ENCODE peak calls at places on chromosome 10, in ten cellular contexts. M is upper lobe of right lung; R is lung; K is fibroblast of lung; C is lower lobe of right lung; L is bronchial epithelial cell; W is CD8-positive, alpha-beta T cell; Z is PC-9; N is transverse colon; J is A673. F is an unnamed sample.

GRCh38 chr10:6279540-6280267 is 77.0 kb downstream of the PFKFB3 start:
- DNase-seq in J (peak; percentile 91), R (no peak), C (no peak), M (no peak), L (peak; percentile 55), Z (peak; percentile 64), W (no peak), N (no peak), K (peak; percentile 13), F (peak; percentile 88)

GRCh38 chr10:100766693-100767427 is 21.5 kb downstream of the PAX2 start:
- DNase-seq in K (no peak), M (peak; percentile 25), R (no peak), N (no peak), Z (no peak), C (no peak), J (no peak), W (no peak), L (no peak), F (no peak)

GRCh38 chr10:113945075-113945686 is 90.7 kb downstream of the NHLRC2 start:
- DNase-seq in N (peak; percentile 67), L (peak; percentile 50), M (no peak), J (peak; percentile 55), W (no peak), Z (peak; percentile 56), R (peak; percentile 47), C (peak; percentile 55), K (peak; percentile 48), F (peak; percentile 45)

GRCh38 chr10:51092402-51092801 is 18.1 kb downstream of the PRKG1 start:
- DNase-seq in R (peak; percentile 54), J (peak; percentile 25), K (peak; percentile 66), C (no peak), Z (no peak), L (peak; percentile 17), W (no peak), M (no peak), N (peak; percentile 63), F (no peak)

GRCh38 chr10:27388761-27389399 is 115.2 kb upstream of the RAB18 start:
- DNase-seq in Z (no peak), N (no peak), R (no peak), L (peak; percentile 7), J (no peak), K (peak; percentile 48), C (no peak), M (no peak), W (no peak), F (no peak)

GRCh38 chr10:44517635-44518034 is 132.7 kb upstream of the CXCL12 start:
- DNase-seq in W (no peak), C (no peak), N (no peak), R (no peak), Z (no peak), K (no peak), M (no peak), L (no peak), J (no peak), F (no peak)

GRCh38 chr10:5413012-5413938 is 918 bp downstream of the NET1 start:
- DNase-seq in Z (peak; percentile 29), C (no peak), K (peak; percentile 51), R (no peak), W (no peak), L (peak; percentile 63), M (no peak), J (peak; percentile 55), N (no peak), F (peak; percentile 31)

GRCh38 chr10:28930520-28931495 is 253.5 kb downstream of the BAMBI start:
- DNase-seq in W (no peak), L (no peak), J (no peak), K (no peak), M (no peak), N (no peak), Z (no peak), R (peak; percentile 64), C (peak; percentile 65), F (no peak)

GRCh38 chr10:117256910-117257309 is 16.0 kb downstream of the SLC18A2 start:
- DNase-seq in J (no peak), M (no peak), Z (no peak), W (no peak), C (no peak), K (no peak), L (no peak), N (no peak), R (no peak), F (no peak)

GRCh38 chr10:117260094-117260493 is 19.2 kb downstream of the SLC18A2 start:
- DNase-seq in C (no peak), Z (no peak), J (no peak), W (no peak), M (no peak), L (no peak), K (no peak), N (no peak), R (no peak), F (no peak)

GRCh38 chr10:117255835-117256460 is 15.0 kb downstream of the SLC18A2 start:
- DNase-seq in R (no peak), C (no peak), W (no peak), N (no peak), K (no peak), M (no peak), Z (no peak), L (no peak), J (no peak), F (no peak)

GRCh38 chr10:117259279-117259678 is 18.4 kb downstream of the SLC18A2 start:
- DNase-seq in Z (no peak), N (no peak), W (no peak), C (no peak), L (no peak), K (no peak), R (no peak), M (no peak), J (no peak), F (no peak)

GRCh38 chr10:117257701-117258100 is 16.8 kb downstream of the SLC18A2 start:
- DNase-seq in J (no peak), C (no peak), R (no peak), L (no peak), K (no peak), Z (no peak), N (no peak), M (no peak), W (no peak), F (no peak)
- H3K4me3 ChIP-seq in J (no peak overlapping the region), C (no peak overlapping the region), R (no peak overlapping the region), L (no peak overlapping the region), K (no peak overlapping the region), Z (no peak overlapping the region), N (no peak overlapping the region), M (no peak overlapping the region), W (no peak overlapping the region), F (no peak overlapping the region)

GRCh38 chr10:86684305-86684704 is 16.0 kb downstream of the LDB3 start:
- DNase-seq in M (no peak), C (no peak), R (no peak), L (no peak), W (no peak), N (peak; percentile 29), J (no peak), K (peak; percentile 18), Z (peak; percentile 55), F (no peak)
- TF ChIP-seq CTCF in M (peak; percentile 38), C (peak; percentile 27), R (no peak), L (no peak), W (no peak), N (peak; percentile 18), J (no peak), K (peak; percentile 26), Z (peak; percentile 63), F (peak; percentile 42)

DNA sequence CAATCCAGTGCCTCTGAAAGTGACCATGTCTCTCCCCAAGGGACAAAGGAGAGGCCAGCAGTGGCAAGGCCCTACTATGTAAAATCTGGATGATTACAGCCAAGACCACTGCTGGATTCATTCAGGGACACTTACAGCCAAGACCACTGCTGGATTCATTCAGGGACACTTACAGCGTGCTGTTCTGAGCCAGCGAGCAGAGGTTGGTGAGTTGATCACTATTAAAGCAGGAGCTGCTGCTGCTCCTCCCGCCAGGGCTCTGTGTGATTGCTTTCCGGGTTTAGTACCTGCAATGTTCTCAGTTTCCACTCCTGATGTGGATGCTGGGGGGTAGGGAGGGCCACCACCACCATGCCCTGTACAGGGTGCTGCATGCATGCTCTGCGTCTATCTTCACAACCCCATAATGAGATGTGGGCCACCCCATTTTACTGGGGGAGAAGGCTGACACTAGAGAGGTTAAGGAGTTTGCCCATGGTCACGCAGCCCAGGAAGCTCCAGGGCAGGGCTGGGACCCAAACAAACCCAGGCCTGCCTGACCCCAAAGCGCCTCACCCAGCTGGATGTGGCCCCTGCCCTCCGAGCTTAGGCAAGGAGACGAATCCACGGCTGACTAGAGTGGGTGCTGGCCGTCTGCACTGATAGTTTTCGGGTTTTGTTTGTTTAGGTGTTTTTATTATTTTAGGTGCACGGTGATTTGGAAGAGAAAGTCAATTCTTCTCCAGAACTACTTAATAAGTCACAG is 65.9 kb downstream of the CHST15 start:
- DNase-seq in K (no peak), R (no peak), W (no peak), C (no peak), L (no peak), J (no peak), M (no peak), N (no peak), Z (no peak), F (no peak)
- H3K36me3 ChIP-seq in K (no peaks in the 10 kb centered on the region), R (no peaks in the 10 kb centered on the region), W (no peaks in the 10 kb centered on the region), C (peaks cover 12% of the 10 kb centered on the region), L (peaks cover 2% of the 10 kb centered on the region), J (no peaks in the 10 kb centered on the region), M (no peaks in the 10 kb centered on the region), N (no peaks in the 10 kb centered on the region), Z (no peaks in the 10 kb centered on the region), F (no peaks in the 10 kb centered on the region)

GRCh38 chr10:86178401-86179142 is 188.0 kb downstream of the GRID1 start:
- DNase-seq in M (peak; percentile 63), C (no peak), L (no peak), Z (no peak), N (no peak), R (no peak), K (no peak), W (no peak), J (peak; percentile 23), F (no peak)
- H3K4me3 ChIP-seq in M (no peak overlapping the region), C (no peak overlapping the region), L (no peak overlapping the region), Z (no peak overlapping the region), N (no peak overlapping the region), R (no peak overlapping the region), K (no peak overlapping the region), W (no peak overlapping the region), J (no peak overlapping the region), F (no peak overlapping the region)

DNA sequence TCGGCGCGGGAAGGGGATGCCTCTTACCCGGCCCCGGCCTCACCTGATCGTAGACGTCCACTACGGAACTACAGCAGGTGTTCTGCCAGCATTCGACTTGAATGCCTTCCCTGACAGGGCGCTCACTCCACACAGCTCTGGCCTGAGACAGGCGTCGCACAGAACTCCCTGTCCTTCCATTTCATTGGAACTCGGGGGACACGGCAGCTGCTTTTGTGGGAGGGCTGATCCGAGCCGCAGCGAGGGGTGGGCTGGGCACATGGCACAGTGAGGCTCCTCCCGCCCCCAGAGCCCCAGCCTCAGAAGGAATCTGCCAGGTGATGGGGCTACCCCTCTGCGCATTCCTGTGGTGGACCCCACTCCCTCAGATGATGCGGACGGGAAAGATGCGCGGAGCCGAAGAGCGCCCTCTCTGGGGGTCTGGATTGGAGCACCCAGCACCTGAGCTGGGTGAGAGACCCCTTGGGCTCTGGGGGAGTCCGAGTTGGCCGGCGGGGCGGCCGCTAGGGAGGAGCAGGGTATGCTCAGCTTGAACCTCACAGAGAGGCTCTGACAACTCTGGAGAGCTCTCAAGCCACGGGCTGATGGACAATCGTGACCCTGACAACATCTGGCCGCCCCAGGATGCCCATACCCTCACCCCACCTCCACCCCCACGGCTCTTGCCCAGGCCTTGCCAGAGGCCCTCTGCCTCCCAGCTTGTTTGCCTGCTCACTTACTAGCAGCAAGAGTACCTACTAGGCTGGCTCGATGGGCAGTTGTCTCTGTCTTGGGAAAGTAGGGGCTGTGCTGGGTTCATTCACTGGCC is 36.6 kb downstream of the RASGEF1A start:
- DNase-seq in L (no peak), J (no peak), N (peak; percentile 5), R (no peak), Z (no peak), K (no peak), W (no peak), M (peak; percentile 58), C (peak; percentile 32), F (no peak)
- TF ChIP-seq CTCF in L (no peak), J (peak; percentile 18), N (no peak), R (no peak), Z (no peak), K (no peak), W (no peak), M (no peak), C (no peak), F (no peak)

F was measured in kidney epithelial cell.